ENCODE peak calls at places on chromosomes 4 and X, in four cellular contexts. F is GM06990; C is stimulated activated CD4-positive, alpha-beta T cell treated with anti-CD3 and anti-CD28 coated beads, Interleukin-4, amount 100 ng/mL, for 48 hours; O is fibroblast of lung. V is an unnamed sample.

GRCh38 chrX:154308108-154308946 is 12.7 kb downstream of the TKTL1 start:
- DNase-seq in F (peak; percentile 39), C (peak; percentile 72), O (peak; percentile 11), V (peak; percentile 79)

GRCh38 chrX:155071694-155072215 is 447 bp downstream of the BRCC3 start:
- DNase-seq in F (no peak), O (no peak), C (no peak), V (no peak)

GRCh38 chrX:21996872-21997271 is 35.3 kb upstream of the PHEX start:
- DNase-seq in C (no peak), F (no peak), O (peak; percentile 46), V (no peak)

GRCh38 chr4:99586747-99587146 is 12.1 kb downstream of the MTTP start:
- DNase-seq in F (no peak), C (no peak), O (no peak), V (no peak)

GRCh38 chr4:87985097-87985886 is 9.8 kb downstream of the SPP1 start:
- DNase-seq in C (no peak), O (peak; percentile 46), F (no peak), V (no peak)

GRCh38 chrX:69504626-69505612 is 793 bp downstream of the NALF2 start:
- DNase-seq in O (no peak), F (no peak), C (no peak), V (no peak)

GRCh38 chr4:82898322-82899243 is 2.0 kb upstream of the THAP9 start:
- DNase-seq in F (no peak), C (no peak), O (peak; percentile 94), V (no peak)

GRCh38 chrX:22690116-22690515 is 309.6 kb upstream of the DDX53 start:
- DNase-seq in F (no peak), C (no peak), O (no peak), V (no peak)

GRCh38 chr4:145954924-145955339 is 16.3 kb upstream of the ZNF827 start:
- DNase-seq in C (no peak), O (peak; percentile 99), F (no peak), V (no peak)

GRCh38 chrX:123408856-123409737 is 225.0 kb downstream of the GRIA3 start:
- DNase-seq in F (peak; percentile 64), C (no peak), O (peak; percentile 90), V (no peak)

GRCh38 chr4:54661156-54661555 is 3.4 kb downstream of the KIT start:
- DNase-seq in C (no peak), F (no peak), O (peak; percentile 31), V (no peak)

GRCh38 chr4:141977433-141977832 is 341.1 kb downstream of the IL15 start:
- DNase-seq in C (no peak), F (no peak), O (peak; percentile 0), V (no peak)

GRCh38 chr4:25608644-25609043 is 47.0 kb upstream of the SLC34A2 start:
- DNase-seq in C (no peak), O (no peak), F (no peak), V (no peak)

GRCh38 chrX:100642296-100642695 is 1.7 kb upstream of the SRPX2 start:
- DNase-seq in C (no peak), F (no peak), O (no peak), V (no peak)

GRCh38 chrX:16612257-16612987 is 37.5 kb upstream of the S100G start:
- DNase-seq in C (no peak), F (no peak), O (no peak), V (no peak)

GRCh38 chr4:15695240-15695699 is 7.6 kb upstream of the BST1 start:
- DNase-seq in C (no peak), F (no peak), O (peak; percentile 100), V (no peak)

GRCh38 chr4:126223784-126224407 is 909.1 kb downstream of the FAT4 start:
- DNase-seq in O (peak; percentile 16), F (no peak), C (no peak), V (no peak)

GRCh38 chr4:114251020-114251419 is 271.6 kb upstream of the ARSJ start:
- DNase-seq in F (no peak), O (no peak), C (no peak), V (no peak)

GRCh38 chr4:31968842-31969241 is 1248.7 kb downstream of the PCDH7 start:
- DNase-seq in O (no peak), C (no peak), F (no peak), V (no peak)